ENCODE peak calls at places on chromosomes 1 and 21, in eight cellular contexts. One of them, this sample, is unnamed. For H3K4me1, the result is how much of the 10 kb centered on the place peaks cover.

GRCh38 chr1:36285450-36286101 is 20.6 kb upstream of the SH3D21 start:
- DNase-seq in K562: peak
- DNase-seq in fibroblast of lung: peak
- DNase-seq in psoas muscle: no peak
- DNase-seq in mucosa of descending colon: peak
- DNase-seq in iPS DF 6.9: no peak
- DNase-seq in Karpas-422: peak
- DNase-seq in HepG2: peak
- DNase-seq in this sample: peak

GRCh38 chr1:213986020-213986924 is 1.5 kb upstream of the PROX1 start:
- DNase-seq in K562: no peak
- DNase-seq in fibroblast of lung: no peak
- DNase-seq in psoas muscle: no peak
- DNase-seq in mucosa of descending colon: no peak
- DNase-seq in iPS DF 6.9: no peak
- DNase-seq in Karpas-422: no peak
- DNase-seq in HepG2: no peak
- DNase-seq in this sample: no peak

GRCh38 chr1:198776602-198777029 is 137.8 kb downstream of the PTPRC start:
- DNase-seq in K562: no peak
- DNase-seq in fibroblast of lung: peak
- DNase-seq in psoas muscle: peak
- DNase-seq in mucosa of descending colon: peak
- DNase-seq in iPS DF 6.9: no peak
- DNase-seq in Karpas-422: no peak
- DNase-seq in HepG2: no peak
- DNase-seq in this sample: no peak

GRCh38 chr1:61692155-61692783 is 32.7 kb downstream of the TM2D1 start:
- DNase-seq in K562: no peak
- DNase-seq in fibroblast of lung: peak
- DNase-seq in psoas muscle: no peak
- DNase-seq in mucosa of descending colon: peak
- DNase-seq in iPS DF 6.9: no peak
- DNase-seq in Karpas-422: no peak
- DNase-seq in HepG2: no peak
- DNase-seq in this sample: no peak

GRCh38 chr1:9960705-9961562 is 17.7 kb downstream of the NMNAT1 start:
- DNase-seq in K562: no peak
- DNase-seq in fibroblast of lung: peak
- DNase-seq in psoas muscle: no peak
- DNase-seq in mucosa of descending colon: no peak
- DNase-seq in iPS DF 6.9: peak
- DNase-seq in Karpas-422: peak
- DNase-seq in HepG2: no peak
- DNase-seq in this sample: no peak

GRCh38 chr21:45329261-45330074 is 41.8 kb upstream of the POFUT2 start:
- DNase-seq in K562: no peak
- DNase-seq in fibroblast of lung: no peak
- DNase-seq in psoas muscle: peak
- DNase-seq in mucosa of descending colon: peak
- DNase-seq in iPS DF 6.9: no peak
- DNase-seq in Karpas-422: no peak
- DNase-seq in HepG2: no peak
- DNase-seq in this sample: no peak

GRCh38 chr1:235745448-235746136 is 96.0 kb upstream of the GNG4 start:
- DNase-seq in K562: no peak
- DNase-seq in fibroblast of lung: peak
- DNase-seq in psoas muscle: no peak
- DNase-seq in mucosa of descending colon: no peak
- DNase-seq in iPS DF 6.9: no peak
- DNase-seq in Karpas-422: no peak
- DNase-seq in HepG2: no peak
- DNase-seq in this sample: no peak

GRCh38 chr1:235648407-235648907 is 1.1 kb downstream of the GNG4 start:
- DNase-seq in K562: no peak
- DNase-seq in fibroblast of lung: no peak
- DNase-seq in psoas muscle: peak
- DNase-seq in mucosa of descending colon: peak
- DNase-seq in iPS DF 6.9: no peak
- DNase-seq in Karpas-422: no peak
- DNase-seq in HepG2: no peak
- DNase-seq in this sample: no peak

GRCh38 chr21:45786660-45787059 is 143.1 kb downstream of the PCBP3 start:
- DNase-seq in K562: no peak
- DNase-seq in fibroblast of lung: no peak
- DNase-seq in psoas muscle: no peak
- DNase-seq in mucosa of descending colon: no peak
- DNase-seq in iPS DF 6.9: no peak
- DNase-seq in Karpas-422: no peak
- DNase-seq in HepG2: no peak
- DNase-seq in this sample: no peak

GRCh38 chr1:28258628-28259251 is 578 bp upstream of the SESN2 start:
- DNase-seq in K562: no peak
- DNase-seq in fibroblast of lung: no peak
- DNase-seq in psoas muscle: no peak
- DNase-seq in mucosa of descending colon: no peak
- DNase-seq in iPS DF 6.9: no peak
- DNase-seq in Karpas-422: no peak
- DNase-seq in HepG2: no peak
- DNase-seq in this sample: no peak

GRCh38 chr21:27648560-27648959 is 681.7 kb upstream of the ADAMTS5 start:
- DNase-seq in K562: no peak
- DNase-seq in fibroblast of lung: peak
- DNase-seq in psoas muscle: no peak
- DNase-seq in mucosa of descending colon: no peak
- DNase-seq in iPS DF 6.9: no peak
- DNase-seq in Karpas-422: no peak
- DNase-seq in HepG2: no peak
- DNase-seq in this sample: no peak

GRCh38 chr1:22341791-22342605 is 109.7 kb upstream of the ZBTB40 start:
- DNase-seq in K562: peak
- DNase-seq in fibroblast of lung: peak
- DNase-seq in psoas muscle: no peak
- DNase-seq in mucosa of descending colon: peak
- DNase-seq in iPS DF 6.9: no peak
- DNase-seq in Karpas-422: no peak
- DNase-seq in HepG2: no peak
- DNase-seq in this sample: no peak

GRCh38 chr1:56062625-56063024 is 516.7 kb downstream of the PLPP3 start:
- DNase-seq in K562: no peak
- DNase-seq in fibroblast of lung: no peak
- DNase-seq in psoas muscle: no peak
- DNase-seq in mucosa of descending colon: no peak
- DNase-seq in iPS DF 6.9: no peak
- DNase-seq in Karpas-422: no peak
- DNase-seq in HepG2: no peak
- DNase-seq in this sample: no peak

GRCh38 chr1:171366099-171366498 is 52.1 kb downstream of the FMO4 start:
- DNase-seq in K562: no peak
- DNase-seq in fibroblast of lung: no peak
- DNase-seq in psoas muscle: no peak
- DNase-seq in mucosa of descending colon: no peak
- DNase-seq in iPS DF 6.9: no peak
- DNase-seq in Karpas-422: no peak
- DNase-seq in HepG2: no peak
- DNase-seq in this sample: no peak

GRCh38 chr1:156152628-156153027 is 757 bp upstream of the SEMA4A start:
- DNase-seq in K562: no peak
- DNase-seq in fibroblast of lung: no peak
- DNase-seq in psoas muscle: no peak
- DNase-seq in mucosa of descending colon: no peak
- DNase-seq in iPS DF 6.9: no peak
- DNase-seq in Karpas-422: no peak
- DNase-seq in HepG2: no peak
- DNase-seq in this sample: no peak

GRCh38 chr1:156155760-156156495 is 2.5 kb downstream of the SEMA4A start:
- DNase-seq in K562: no peak
- DNase-seq in fibroblast of lung: no peak
- DNase-seq in psoas muscle: no peak
- DNase-seq in mucosa of descending colon: no peak
- DNase-seq in iPS DF 6.9: no peak
- DNase-seq in Karpas-422: no peak
- DNase-seq in HepG2: no peak
- DNase-seq in this sample: no peak

GRCh38 chr1:156151093-156151688 is 2.2 kb upstream of the SEMA4A start:
- DNase-seq in K562: no peak
- DNase-seq in fibroblast of lung: peak
- DNase-seq in psoas muscle: no peak
- DNase-seq in mucosa of descending colon: no peak
- DNase-seq in iPS DF 6.9: no peak
- DNase-seq in Karpas-422: peak
- DNase-seq in HepG2: no peak
- DNase-seq in this sample: no peak

GRCh38 chr1:156153362-156153761 is at the start of gene SEMA4A:
- DNase-seq in K562: no peak
- DNase-seq in fibroblast of lung: no peak
- DNase-seq in psoas muscle: no peak
- DNase-seq in mucosa of descending colon: peak
- DNase-seq in iPS DF 6.9: no peak
- DNase-seq in Karpas-422: no peak
- DNase-seq in HepG2: no peak
- DNase-seq in this sample: no peak

DNA sequence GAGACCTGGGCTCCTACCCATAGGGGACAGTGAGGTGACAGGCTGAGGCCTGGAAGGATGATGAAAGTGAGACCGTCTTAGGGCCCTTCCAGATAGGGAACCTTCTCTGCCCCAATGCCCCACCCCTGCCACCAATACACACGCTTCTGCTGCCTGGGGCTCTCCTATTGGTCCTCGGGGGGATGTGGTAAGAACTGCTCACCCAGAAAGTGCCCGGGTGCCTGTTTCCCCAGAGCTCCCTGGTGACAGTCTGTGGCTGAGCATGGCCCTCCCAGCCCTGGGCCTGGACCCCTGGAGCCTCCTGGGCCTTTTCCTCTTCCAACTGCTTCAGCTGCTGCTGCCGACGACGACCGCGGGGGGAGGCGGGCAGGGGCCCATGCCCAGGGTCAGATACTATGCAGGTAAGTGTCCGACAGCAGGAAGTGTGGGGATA is 948 bp downstream of the SEMA4A start:
- DNase-seq in K562: no peak
- DNase-seq in fibroblast of lung: no peak
- DNase-seq in psoas muscle: no peak
- DNase-seq in mucosa of descending colon: peak
- DNase-seq in iPS DF 6.9: no peak
- DNase-seq in Karpas-422: peak
- DNase-seq in HepG2: no peak
- DNase-seq in this sample: no peak
- H3K4me3 ChIP-seq in K562: no peak
- H3K4me3 ChIP-seq in fibroblast of lung: no peak
- H3K4me3 ChIP-seq in psoas muscle: no peak
- H3K4me3 ChIP-seq in mucosa of descending colon: no peak
- H3K4me3 ChIP-seq in iPS DF 6.9: no peak
- H3K4me3 ChIP-seq in Karpas-422: peak
- H3K4me3 ChIP-seq in HepG2: no peak
- H3K4me3 ChIP-seq in this sample: no peak

DNA sequence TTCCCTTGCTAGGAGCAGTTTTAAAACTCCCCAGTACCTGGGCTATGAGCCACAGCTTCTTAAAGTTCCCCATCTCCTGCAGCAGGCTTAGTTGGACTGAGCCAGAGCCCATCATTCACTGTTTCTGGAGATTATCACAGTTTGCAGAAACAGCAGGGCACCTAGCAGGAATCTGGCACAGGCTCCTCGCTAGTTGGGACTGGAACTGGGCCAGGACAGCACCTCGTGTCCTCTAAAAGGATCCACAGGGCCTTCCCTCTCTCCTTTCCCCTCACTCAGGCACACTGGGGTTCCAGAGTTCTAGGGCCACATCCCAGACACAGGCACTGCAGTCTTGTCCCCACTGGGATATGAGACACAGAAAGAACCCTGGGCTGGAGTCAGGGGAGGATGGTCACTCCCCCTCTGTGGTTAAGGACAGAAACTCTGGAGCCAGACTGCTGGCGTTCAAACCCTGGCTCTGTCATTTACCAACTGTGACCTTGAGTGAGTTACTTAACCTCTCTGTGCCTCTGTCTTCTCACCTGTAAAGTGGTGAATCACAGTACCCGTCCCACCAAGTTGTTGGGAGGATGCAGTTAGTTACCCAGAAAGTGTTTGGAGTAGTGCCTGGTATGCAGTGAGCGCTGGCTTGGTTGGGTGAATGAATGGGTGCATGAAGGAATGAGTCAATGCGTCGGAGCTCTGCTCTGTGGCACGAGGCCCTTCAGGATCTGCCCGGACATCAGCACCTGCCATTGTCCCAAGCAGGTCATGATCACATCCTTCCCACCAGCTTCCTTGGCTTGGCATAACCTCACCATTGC is 18.8 kb upstream of the ECE1 start:
- DNase-seq in K562: no peak
- DNase-seq in fibroblast of lung: peak
- DNase-seq in psoas muscle: no peak
- DNase-seq in mucosa of descending colon: no peak
- DNase-seq in iPS DF 6.9: no peak
- DNase-seq in Karpas-422: no peak
- DNase-seq in HepG2: no peak
- DNase-seq in this sample: no peak
- H3K4me1 ChIP-seq in K562: under half
- H3K4me1 ChIP-seq in fibroblast of lung: half or more
- H3K4me1 ChIP-seq in psoas muscle: under half
- H3K4me1 ChIP-seq in mucosa of descending colon: under half
- H3K4me1 ChIP-seq in iPS DF 6.9: under half
- H3K4me1 ChIP-seq in Karpas-422: half or more
- H3K4me1 ChIP-seq in HepG2: under half
- H3K4me1 ChIP-seq in this sample: under half

DNA sequence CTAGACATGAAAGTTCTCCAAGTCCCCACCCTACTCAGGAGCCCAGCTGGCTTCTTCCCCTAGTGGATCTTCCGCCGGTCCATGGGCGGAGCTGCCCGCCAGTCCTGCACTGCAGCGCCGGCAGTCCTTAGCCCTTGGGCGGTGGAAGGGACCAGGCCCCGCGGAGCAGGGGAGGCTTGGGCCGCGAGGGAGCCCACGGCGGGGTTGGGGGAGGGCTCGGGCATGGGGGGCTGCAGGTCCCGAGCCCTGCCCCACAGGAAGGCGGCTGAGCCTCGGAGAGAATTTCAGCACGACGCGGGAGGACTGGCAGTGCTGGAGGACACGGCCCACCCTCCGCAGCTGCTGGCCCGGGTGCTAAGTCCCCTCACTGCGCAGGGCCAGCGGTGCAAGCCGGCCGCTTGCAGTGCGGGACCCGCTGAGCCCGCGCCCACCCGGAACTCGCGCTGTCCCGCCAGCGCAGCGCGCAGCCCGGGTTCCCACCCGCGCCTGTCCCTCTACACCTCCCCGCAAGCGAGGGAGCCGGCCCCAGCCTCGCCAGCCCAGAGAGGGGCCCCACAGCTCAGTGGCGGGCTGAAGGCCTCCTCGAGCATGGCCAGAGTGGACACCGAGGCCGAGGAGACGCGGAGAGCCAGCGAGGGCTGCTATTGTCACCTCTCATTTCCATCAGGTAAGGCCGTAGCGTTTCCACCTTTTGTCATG is 1398.6 kb downstream of the MRPL39 start:
- DNase-seq in K562: no peak
- DNase-seq in fibroblast of lung: no peak
- DNase-seq in psoas muscle: peak
- DNase-seq in mucosa of descending colon: no peak
- DNase-seq in iPS DF 6.9: no peak
- DNase-seq in Karpas-422: no peak
- DNase-seq in HepG2: no peak
- DNase-seq in this sample: no peak
- H3K4me3 ChIP-seq in K562: no peak
- H3K4me3 ChIP-seq in fibroblast of lung: no peak
- H3K4me3 ChIP-seq in psoas muscle: no peak
- H3K4me3 ChIP-seq in mucosa of descending colon: no peak
- H3K4me3 ChIP-seq in iPS DF 6.9: no peak
- H3K4me3 ChIP-seq in Karpas-422: no peak
- H3K4me3 ChIP-seq in HepG2: no peak
- H3K4me3 ChIP-seq in this sample: no peak

GRCh38 chr1:54884135-54884586 is 2.8 kb downstream of the DHCR24 start:
- DNase-seq in K562: no peak
- DNase-seq in fibroblast of lung: peak
- DNase-seq in psoas muscle: no peak
- DNase-seq in mucosa of descending colon: no peak
- DNase-seq in iPS DF 6.9: no peak
- DNase-seq in Karpas-422: no peak
- DNase-seq in HepG2: peak
- DNase-seq in this sample: no peak
- H3K4me1 ChIP-seq in K562: under half
- H3K4me1 ChIP-seq in fibroblast of lung: under half
- H3K4me1 ChIP-seq in psoas muscle: under half
- H3K4me1 ChIP-seq in mucosa of descending colon: under half
- H3K4me1 ChIP-seq in iPS DF 6.9: under half
- H3K4me1 ChIP-seq in Karpas-422: under half
- H3K4me1 ChIP-seq in HepG2: half or more
- H3K4me1 ChIP-seq in this sample: under half